ENCODE peak calls at places on chromosomes 7 and 10, in seven cellular contexts. O, N, Y, W, X, R and B are unnamed samples.

GRCh38 chr7:21616796-21617436 is 74.1 kb downstream of the DNAH11 start:
- DNase-seq in R (peak), N (peak), W (no peak), X (peak), Y (peak), O (no peak), B (no peak)

GRCh38 chr10:81498152-81498551 is 376.8 kb upstream of the NRG3 start:
- DNase-seq in X (no peak), R (no peak), W (no peak), Y (peak), N (no peak), O (no peak), B (no peak)

GRCh38 chr7:123995617-123996326 is 37.1 kb downstream of the TMEM229A start:
- DNase-seq in O (no peak), R (no peak), X (no peak), N (no peak), W (no peak), Y (peak), B (no peak)

GRCh38 chr7:87545760-87546159 is 54.9 kb downstream of the ABCB1 start:
- DNase-seq in X (no peak), Y (no peak), N (no peak), W (no peak), R (no peak), O (no peak), B (no peak)

GRCh38 chr10:70378122-70378521 is 4.3 kb downstream of the LRRC20 start:
- DNase-seq in N (peak), X (peak), Y (peak), O (no peak), W (no peak), R (no peak), B (no peak)

GRCh38 chr10:114967071-114967470 is 29.1 kb downstream of the TRUB1 start:
- DNase-seq in R (no peak), Y (peak), O (no peak), X (peak), W (no peak), N (peak), B (no peak)

GRCh38 chr10:127135844-127136577 is 60.4 kb downstream of the INSYN2A start:
- DNase-seq in O (no peak), W (no peak), R (no peak), N (no peak), X (no peak), Y (no peak), B (no peak)

GRCh38 chr7:98754041-98754479 is 115.8 kb downstream of the TMEM130 start:
- DNase-seq in N (peak), O (peak), W (peak), Y (no peak), R (no peak), X (no peak), B (no peak)

GRCh38 chr10:113780681-113781250 is 29.3 kb downstream of the PLEKHS1 start:
- DNase-seq in N (peak), X (no peak), O (no peak), Y (no peak), W (no peak), R (no peak), B (no peak)

GRCh38 chr7:43648725-43649406 is 66.0 kb downstream of the STK17A start:
- DNase-seq in Y (peak), N (no peak), R (no peak), O (no peak), W (no peak), X (peak), B (no peak)

GRCh38 chr7:7201583-7202374 is 19.4 kb downstream of the C1GALT1 start:
- DNase-seq in X (no peak), N (peak), W (peak), O (no peak), Y (no peak), R (peak), B (peak)

GRCh38 chr10:23974886-23975830 is 233.8 kb upstream of the KIAA1217 start:
- DNase-seq in Y (no peak), W (no peak), N (peak), O (no peak), R (no peak), X (no peak), B (no peak)

GRCh38 chr7:30760514-30761213 is 8.7 kb downstream of the INMT start:
- DNase-seq in W (no peak), X (no peak), O (no peak), R (no peak), Y (peak), N (no peak), B (no peak)

GRCh38 chr7:51693258-51693657 is 376.6 kb upstream of the COBL start:
- DNase-seq in N (no peak), X (no peak), Y (no peak), R (no peak), W (no peak), O (no peak), B (no peak)

GRCh38 chr7:107138696-107139420 is 29.9 kb upstream of the HBP1 start:
- DNase-seq in W (no peak), O (no peak), N (no peak), R (no peak), X (peak), Y (peak), B (no peak)

GRCh38 chr10:23371073-23371472 is 26.5 kb upstream of the C10orf67 start:
- DNase-seq in O (no peak), N (no peak), X (no peak), Y (no peak), W (no peak), R (no peak), B (no peak)

GRCh38 chr7:143314107-143314506 is 1.8 kb upstream of the CLCN1 start:
- DNase-seq in N (no peak), R (no peak), Y (no peak), W (no peak), O (no peak), X (no peak), B (no peak)

GRCh38 chr10:3525832-3526449 is 259.1 kb downstream of the KLF6 start:
- DNase-seq in Y (peak), W (no peak), X (peak), R (peak), N (peak), O (no peak), B (no peak)
- H3K9ac ChIP-seq in Y (peak), W (no peak), X (no peak), R (no peak), N (no peak), O (no peak), B (no peak)

GRCh38 chr7:129332354-129333056 is 101.7 kb upstream of the STRIP2 start:
- DNase-seq in Y (peak), X (peak), N (no peak), W (no peak), R (no peak), O (no peak), B (no peak)
- H2BK120ac ChIP-seq in Y (no peak), X (peak), N (no peak), W (no peak), R (no peak), O (no peak), B (no peak)

GRCh38 chr10:60375293-60376004 is 14.2 kb downstream of the ANK3 start:
- DNase-seq in Y (no peak), W (no peak), X (no peak), O (no peak), R (no peak), N (no peak), B (no peak)

GRCh38 chr10:60376221-60376620 is 13.5 kb downstream of the ANK3 start:
- DNase-seq in Y (no peak), O (no peak), X (no peak), W (no peak), N (no peak), R (no peak), B (no peak)

GRCh38 chr10:60380781-60381180 is 8.9 kb downstream of the ANK3 start:
- DNase-seq in W (no peak), Y (no peak), X (no peak), N (no peak), R (no peak), O (no peak), B (no peak)

GRCh38 chr10:60376953-60377352 is 12.7 kb downstream of the ANK3 start:
- DNase-seq in X (no peak), W (no peak), Y (no peak), O (no peak), N (no peak), R (no peak), B (no peak)

GRCh38 chr10:60377955-60378354 is 11.7 kb downstream of the ANK3 start:
- DNase-seq in X (peak), N (no peak), Y (no peak), W (no peak), R (no peak), O (no peak), B (no peak)
- H3K9ac ChIP-seq in X (no peak), N (no peak), Y (no peak), W (no peak), R (no peak), O (no peak), B (no peak)

GRCh38 chr7:157722137-157723060 is 385.6 kb downstream of the DNAJB6 start:
- DNase-seq in Y (no peak), O (no peak), W (no peak), R (no peak), N (no peak), X (no peak), B (no peak)

GRCh38 chr7:157718303-157719007 is 381.7 kb downstream of the DNAJB6 start:
- DNase-seq in W (no peak), Y (no peak), R (no peak), N (no peak), X (no peak), O (no peak), B (no peak)

GRCh38 chr7:157721468-157722136 is 384.8 kb downstream of the DNAJB6 start:
- DNase-seq in X (no peak), W (no peak), O (no peak), Y (no peak), R (no peak), N (no peak), B (no peak)

GRCh38 chr7:157719008-157719682 is 382.3 kb downstream of the DNAJB6 start:
- DNase-seq in N (no peak), O (no peak), R (no peak), W (no peak), X (no peak), Y (no peak), B (no peak)

GRCh38 chr7:157719705-157720655 is 383.2 kb downstream of the DNAJB6 start:
- DNase-seq in W (no peak), Y (no peak), N (no peak), O (no peak), X (no peak), R (no peak), B (no peak)
- H2BK120ac ChIP-seq in W (no peak), Y (no peak), N (no peak), O (peak), X (no peak), R (no peak), B (no peak)

DNA sequence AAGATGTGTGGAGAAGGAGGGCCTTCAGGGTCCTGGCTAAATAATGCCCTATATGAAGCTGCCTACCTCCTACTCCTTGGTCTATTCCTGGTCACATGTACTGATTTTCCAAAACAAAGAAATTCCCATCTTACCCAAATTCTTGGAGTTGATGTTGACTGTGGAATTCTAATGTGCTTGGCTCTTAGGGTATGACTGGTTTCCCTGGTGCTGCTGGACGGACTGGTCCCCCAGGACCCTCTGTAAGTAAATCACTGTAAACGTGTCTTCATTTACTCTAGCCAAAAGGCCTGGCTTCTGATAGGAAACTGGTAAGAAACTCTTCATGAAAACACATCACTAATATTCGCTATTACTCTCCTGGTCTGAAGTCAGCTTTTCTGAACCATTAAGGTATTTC is 27.0 kb downstream of the COL1A2 start:
- DNase-seq in O (no peak), W (no peak), R (no peak), Y (no peak), N (no peak), X (no peak), B (no peak)
- H3K9ac ChIP-seq in O (no peak), W (no peak), R (no peak), Y (peak), N (no peak), X (peak), B (no peak)

DNA sequence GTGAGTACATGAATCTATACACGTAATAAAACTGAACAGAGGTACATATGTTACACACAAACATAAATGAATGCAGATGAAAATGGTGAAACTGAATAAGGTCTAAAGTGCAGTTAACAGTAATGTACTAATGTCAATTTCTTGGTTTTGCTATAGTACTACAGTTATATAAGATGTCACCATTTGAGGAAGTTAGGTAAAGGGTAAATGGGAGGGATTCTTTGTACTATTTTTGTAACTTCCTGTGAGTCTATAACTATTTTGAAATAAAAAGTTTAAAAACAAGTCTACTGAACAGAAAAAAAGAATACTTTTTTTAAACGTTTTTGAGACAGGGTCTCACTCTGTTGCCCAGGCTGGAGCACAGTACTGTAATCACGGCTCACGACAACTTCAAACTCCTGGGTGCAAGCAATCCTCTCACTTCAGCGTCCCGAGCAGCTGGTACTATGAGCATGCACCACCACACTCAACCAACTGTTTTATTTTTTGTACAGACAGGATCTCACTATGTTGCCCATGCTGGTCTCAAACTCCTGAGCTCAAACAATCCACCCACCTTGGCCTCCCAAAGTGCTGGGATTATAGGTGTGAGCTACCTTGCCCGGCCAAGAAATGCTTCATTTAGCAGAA is 71.5 kb downstream of the WAPL start:
- DNase-seq in R (no peak), O (no peak), Y (no peak), N (no peak), W (no peak), X (no peak), B (no peak)
- H2BK120ac ChIP-seq in R (no peak), O (no peak), Y (no peak), N (no peak), W (no peak), X (no peak), B (no peak)

DNA sequence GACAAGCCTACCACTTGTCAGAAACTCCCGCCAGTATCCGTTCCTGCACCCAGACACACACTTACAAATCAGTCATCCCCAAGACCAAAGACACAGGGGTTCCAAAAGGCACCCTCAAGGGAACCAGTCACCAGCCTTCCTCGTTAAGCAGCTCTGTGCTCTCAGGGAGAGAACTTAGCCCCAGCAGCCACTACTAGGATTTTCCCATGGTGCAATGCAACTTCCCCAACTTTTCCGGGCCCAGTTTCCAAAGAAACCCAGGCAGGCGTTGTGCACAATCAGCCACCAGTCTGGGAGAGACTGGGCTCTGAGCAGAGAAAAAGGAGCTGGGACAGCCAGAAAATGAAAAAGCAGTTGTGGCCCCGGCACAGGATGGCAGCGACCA is 1.2 kb downstream of the DLG5 start:
- DNase-seq in R (no peak), Y (peak), N (peak), O (no peak), W (no peak), X (peak), B (no peak)
- H3K9ac ChIP-seq in R (peak), Y (peak), N (peak), O (peak), W (peak), X (peak), B (no peak)

DNA sequence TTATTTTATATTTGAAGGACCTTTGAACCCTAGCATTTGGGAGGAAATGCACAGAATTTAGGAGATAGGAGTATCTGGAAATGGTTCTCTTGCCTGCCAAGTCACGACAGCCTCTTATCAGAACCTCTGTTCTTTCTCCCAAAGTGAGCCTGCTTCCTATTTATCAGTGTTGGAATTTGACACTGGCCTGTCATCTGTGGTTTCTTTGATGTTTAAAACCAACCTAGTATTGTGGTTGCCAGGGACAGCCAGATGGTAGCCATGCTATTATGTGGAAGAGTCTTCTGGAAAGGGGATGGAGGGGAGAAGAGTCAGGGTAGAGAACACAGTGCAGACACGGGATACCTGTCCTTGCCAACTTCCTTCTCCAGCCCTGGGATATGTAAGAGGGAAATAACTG is 21.1 kb downstream of the ZNF282 start:
- DNase-seq in R (no peak), W (no peak), N (peak), O (no peak), Y (no peak), X (no peak), B (no peak)
- H2BK120ac ChIP-seq in R (no peak), W (no peak), N (no peak), O (no peak), Y (no peak), X (no peak), B (no peak)

DNA sequence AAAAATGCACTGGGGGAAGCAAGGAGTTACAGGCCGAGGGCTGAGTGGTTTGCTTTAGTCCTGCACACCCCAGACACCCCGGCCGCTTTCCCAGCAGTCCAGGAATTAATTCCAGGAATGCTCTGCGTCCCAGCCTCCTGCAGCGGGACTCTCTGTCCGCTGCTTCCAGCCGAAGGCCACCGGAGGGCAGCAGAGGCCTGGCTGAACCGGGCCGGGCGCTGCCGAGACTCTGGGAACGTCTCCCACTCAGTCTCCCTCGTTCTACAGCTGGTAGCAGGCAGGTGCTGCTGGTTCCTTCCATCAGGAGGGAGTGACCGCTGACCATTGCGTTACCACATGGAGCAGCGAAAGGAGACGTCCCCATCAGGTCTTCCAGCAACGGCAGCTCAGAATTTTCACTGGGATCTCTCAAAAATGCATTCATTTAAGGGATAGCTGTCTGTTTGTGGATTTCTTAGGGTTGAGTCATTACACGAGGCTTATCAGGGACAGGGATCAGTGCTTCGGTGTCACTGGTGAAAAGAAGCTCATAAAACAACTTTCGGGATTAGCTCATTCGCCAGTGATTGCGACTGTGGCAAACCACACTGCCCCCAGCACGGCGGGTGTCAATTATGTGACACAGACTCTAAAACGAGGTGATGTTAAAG is 24.9 kb upstream of the PITRM1 start:
- DNase-seq in R (peak), W (peak), X (peak), Y (peak), N (peak), O (peak), B (peak)
- H3K9ac ChIP-seq in R (no peak), W (no peak), X (peak), Y (peak), N (peak), O (no peak), B (no peak)

DNA sequence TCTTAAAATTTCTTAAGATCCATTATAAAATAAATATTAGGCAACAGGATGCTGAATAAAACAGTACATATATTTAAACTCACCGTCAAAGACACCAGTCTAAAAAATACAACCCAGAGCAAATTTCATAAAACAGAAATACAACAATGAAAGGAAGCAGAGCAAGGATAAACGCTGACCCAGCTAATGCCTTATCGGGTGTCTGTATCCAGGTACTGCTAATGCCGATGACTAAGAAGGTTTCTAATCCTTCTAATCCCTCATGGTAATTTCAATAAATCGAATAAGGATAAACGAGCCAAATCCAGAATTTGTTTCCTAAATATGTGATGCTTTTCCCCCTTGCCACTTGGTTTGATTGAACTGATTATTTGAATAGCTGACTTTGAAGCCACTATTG is 1.7 kb downstream of the HYCC1 start:
- DNase-seq in X (no peak), O (no peak), R (no peak), N (no peak), W (no peak), Y (no peak), B (no peak)
- H2BK120ac ChIP-seq in X (no peak), O (no peak), R (no peak), N (no peak), W (no peak), Y (no peak), B (no peak)